ENCODE peak calls at places on chromosomes 16 and 17, in four cellular contexts. W is tibial nerve, B is stomach, C is transverse colon. Q is an unnamed sample.

GRCh38 chr16:66509576-66509975 is 40.3 kb downstream of the TK2 start:
- DNase-seq in B (peak; percentile 18), C (no peak), W (no peak), Q (no peak)

GRCh38 chr17:20315821-20316220 is 151.5 kb downstream of the LGALS9B start:
- DNase-seq in B (no peak), W (no peak), C (no peak), Q (no peak)

GRCh38 chr17:48121921-48122650 is 14.5 kb downstream of the SNX11 start:
- DNase-seq in W (no peak), B (no peak), C (no peak), Q (no peak)

GRCh38 chr17:70278846-70279465 is 109.6 kb downstream of the KCNJ2 start:
- DNase-seq in B (no peak), W (no peak), C (no peak), Q (no peak)

GRCh38 chr16:75971334-75971733 is 245.0 kb upstream of the CPHXL start:
- DNase-seq in W (no peak), C (no peak), B (no peak), Q (no peak)

GRCh38 chr17:80082403-80083135 is 18.8 kb upstream of the GAA start:
- DNase-seq in C (peak; percentile 57), B (peak; percentile 70), W (peak; percentile 85), Q (peak; percentile 72)

GRCh38 chr17:42585353-42585752 is 7.8 kb upstream of the PSMC3IP start:
- DNase-seq in W (no peak), B (no peak), C (no peak), Q (no peak)

GRCh38 chr16:4203748-4204147 is 38.1 kb downstream of the SRL start:
- DNase-seq in W (no peak), C (no peak), B (no peak), Q (no peak)

GRCh38 chr17:69878661-69879060 is 196.4 kb upstream of the KCNJ16 start:
- DNase-seq in B (no peak), W (no peak), C (no peak), Q (no peak)

GRCh38 chr17:65190467-65191095 is 53.4 kb downstream of the RGS9 start:
- DNase-seq in C (no peak), W (no peak), B (no peak), Q (no peak)

GRCh38 chr17:38559025-38559879 is 46.5 kb downstream of the SRCIN1 start:
- DNase-seq in C (peak; percentile 94), W (peak; percentile 72), B (peak; percentile 94), Q (peak; percentile 80)

GRCh38 chr16:86485746-86486145 is 24.6 kb upstream of the FOXF1 start:
- DNase-seq in C (no peak), W (no peak), B (no peak), Q (no peak)

GRCh38 chr16:785563-786535 is 2.3 kb downstream of the RPUSD1 start:
- DNase-seq in W (peak; percentile 35), B (peak; percentile 82), C (peak; percentile 76), Q (peak; percentile 64)

GRCh38 chr16:52470601-52471000 is 76.3 kb downstream of the TOX3 start:
- DNase-seq in W (no peak), C (no peak), B (no peak), Q (no peak)

GRCh38 chr17:36942031-36942599 is 4.8 kb downstream of the LHX1 start:
- DNase-seq in B (no peak), W (no peak), C (no peak), Q (no peak)

GRCh38 chr17:50117202-50118040 is 12.5 kb downstream of the SAMD14 start:
- DNase-seq in C (peak; percentile 68), W (no peak), B (peak; percentile 74), Q (peak; percentile 35)

GRCh38 chr17:28331891-28332420 is 3.3 kb downstream of the IFT20 start:
- DNase-seq in C (peak; percentile 8), W (no peak), B (peak; percentile 14), Q (no peak)

GRCh38 chr17:61770752-61771533 is 92.4 kb downstream of the BRIP1 start:
- DNase-seq in B (no peak), W (no peak), C (no peak), Q (no peak)

GRCh38 chr17:35174835-35175334 is 19.3 kb downstream of the SLC35G3 start:
- DNase-seq in C (no peak), W (no peak), B (no peak), Q (no peak)

GRCh38 chr16:11596572-11597226 is 10.0 kb upstream of the LITAF start:
- DNase-seq in B (no peak), C (no peak), W (no peak), Q (no peak)

GRCh38 chr17:81479672-81480071 is 32.9 kb downstream of the ACTG1 start:
- DNase-seq in B (no peak), W (no peak), C (no peak), Q (no peak)
- H3K27ac ChIP-seq in B (no peak overlapping the region), W (no peak overlapping the region), C (no peak overlapping the region), Q (no peak overlapping the region)

DNA sequence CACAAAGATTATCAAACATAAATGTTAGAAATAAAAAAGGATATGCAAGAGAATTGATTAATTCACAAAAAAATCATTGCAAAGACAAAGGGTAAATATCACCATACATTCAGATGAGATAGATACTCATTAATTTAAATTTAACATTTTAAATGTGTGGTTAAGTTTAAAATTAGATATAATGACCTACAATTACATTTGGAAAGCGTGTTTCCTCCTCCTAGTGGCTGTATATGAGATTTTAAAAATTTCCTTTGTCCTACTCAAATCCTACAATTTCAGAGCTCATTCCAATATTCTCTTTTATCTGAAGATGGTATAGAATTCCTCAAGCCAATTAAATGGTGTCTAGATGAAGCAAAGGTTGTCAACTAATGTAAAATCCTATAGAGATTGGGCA is 169.2 kb upstream of the CDH8 start:
- DNase-seq in W (no peak), C (no peak), B (no peak), Q (no peak)
- TF ChIP-seq CTCF in W (no peak), C (no peak), B (no peak), Q (no peak)

DNA sequence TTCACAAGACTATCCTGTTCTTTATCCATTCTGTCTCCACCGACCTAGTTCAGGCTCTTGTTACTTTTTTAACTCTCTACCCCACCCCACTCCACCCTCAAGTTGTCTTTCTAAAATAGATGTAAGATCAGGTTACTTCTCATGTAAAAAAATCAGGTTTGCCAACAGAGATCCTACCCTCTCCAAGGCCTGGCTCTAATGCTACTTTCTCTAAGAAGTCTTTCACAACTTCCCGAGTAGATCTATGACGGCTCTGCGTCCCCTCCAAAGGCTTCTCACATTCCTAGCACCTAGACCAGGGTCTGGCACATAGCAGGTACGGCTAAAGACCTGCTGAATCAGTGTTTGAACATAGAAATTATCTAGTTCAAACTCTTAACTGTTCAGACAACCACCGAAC is 14.1 kb upstream of the ITGAE start:
- DNase-seq in B (no peak), W (no peak), C (no peak), Q (no peak)
- H3K36me3 ChIP-seq in B (peaks cover 100% of the 10 kb centered on the region), W (peaks cover 100% of the 10 kb centered on the region), C (peaks cover 80% of the 10 kb centered on the region), Q (peaks cover 46% of the 10 kb centered on the region)

GRCh38 chr17:17105976-17106375 is 63.7 kb downstream of the MPRIP start:
- DNase-seq in B (no peak), C (no peak), W (no peak), Q (no peak)
- H3K27ac ChIP-seq in B (peak overlapping the region; percentile 77), C (no peak overlapping the region), W (peak overlapping the region; percentile 68), Q (no peak overlapping the region)

DNA sequence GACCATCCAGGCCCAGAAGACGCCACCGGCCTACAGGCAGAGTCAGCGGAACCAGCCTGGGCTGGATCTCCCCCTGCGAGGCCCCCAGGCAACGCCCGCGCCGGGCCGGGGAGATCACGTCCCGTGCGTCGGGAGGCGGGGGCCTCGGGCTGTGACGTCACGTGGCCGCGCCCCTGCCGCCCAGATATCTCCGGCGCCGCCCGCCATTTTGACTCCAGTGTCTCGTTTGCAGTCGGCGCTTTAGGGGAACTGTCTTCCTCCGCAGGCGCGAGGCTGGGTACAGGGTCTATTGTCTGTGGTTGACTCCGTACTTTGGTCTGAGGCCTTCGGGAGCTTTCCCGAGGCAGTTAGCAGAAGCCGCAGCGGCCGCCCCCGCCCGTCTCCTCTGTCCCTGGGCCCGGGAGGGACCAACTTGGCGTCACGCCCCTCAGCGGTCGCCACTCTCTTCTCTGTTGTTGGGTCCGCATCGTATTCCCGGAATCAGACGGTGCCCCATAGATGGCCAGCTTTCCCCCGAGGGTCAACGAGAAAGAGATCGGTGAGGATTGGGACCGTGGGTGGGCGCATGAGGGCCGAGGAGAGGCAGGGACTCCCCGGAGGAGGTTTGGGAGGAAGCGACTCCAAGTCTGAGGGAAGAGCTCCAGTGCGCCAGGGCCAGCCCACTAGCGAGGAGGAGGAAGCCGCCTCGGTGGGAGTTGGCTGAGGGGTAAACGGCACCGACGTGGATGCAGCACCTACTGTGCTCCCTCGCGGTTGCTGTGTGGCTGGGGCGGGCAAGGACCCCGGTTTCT is at the start of gene WSB1:
- DNase-seq in W (peak; percentile 94), B (peak; percentile 94), C (peak; percentile 94), Q (peak; percentile 86)
- TF ChIP-seq CTCF in W (no peak), B (no peak), C (no peak), Q (no peak)

DNA sequence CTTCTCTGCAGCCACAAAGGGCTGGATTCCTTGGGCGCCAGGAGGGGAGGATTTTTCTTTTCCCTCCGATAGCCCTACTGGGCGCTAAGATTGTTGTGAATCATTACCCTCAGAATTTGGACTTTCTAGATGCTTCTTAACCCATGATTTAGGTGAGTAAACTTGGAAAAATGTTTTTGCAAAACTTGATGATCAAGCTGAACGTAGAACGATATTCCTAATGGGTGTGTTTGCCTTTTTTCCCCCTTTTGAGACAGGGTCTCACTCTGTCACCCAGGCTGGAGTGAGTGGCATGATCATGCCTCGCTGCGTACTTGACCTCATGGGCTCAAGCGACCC is 43.8 kb downstream of the PGS1 start:
- DNase-seq in W (no peak), C (no peak), B (no peak), Q (no peak)
- H3K36me3 ChIP-seq in W (peaks cover 74% of the 10 kb centered on the region), C (peaks cover 18% of the 10 kb centered on the region), B (peaks cover 83% of the 10 kb centered on the region), Q (peaks cover 42% of the 10 kb centered on the region)

GRCh38 chr16:13999895-14000425 is 71.2 kb upstream of the MRTFB start:
- DNase-seq in W (no peak), B (no peak), C (no peak), Q (no peak)

GRCh38 chr16:13997526-13997925 is 73.6 kb upstream of the MRTFB start:
- DNase-seq in B (no peak), C (no peak), W (no peak), Q (no peak)

GRCh38 chr16:14001521-14001920 is 69.6 kb upstream of the MRTFB start:
- DNase-seq in W (no peak), B (no peak), C (no peak), Q (no peak)

GRCh38 chr16:13997933-13998332 is 73.2 kb upstream of the MRTFB start:
- DNase-seq in B (no peak), W (no peak), C (peak; percentile 18), Q (no peak)

DNA sequence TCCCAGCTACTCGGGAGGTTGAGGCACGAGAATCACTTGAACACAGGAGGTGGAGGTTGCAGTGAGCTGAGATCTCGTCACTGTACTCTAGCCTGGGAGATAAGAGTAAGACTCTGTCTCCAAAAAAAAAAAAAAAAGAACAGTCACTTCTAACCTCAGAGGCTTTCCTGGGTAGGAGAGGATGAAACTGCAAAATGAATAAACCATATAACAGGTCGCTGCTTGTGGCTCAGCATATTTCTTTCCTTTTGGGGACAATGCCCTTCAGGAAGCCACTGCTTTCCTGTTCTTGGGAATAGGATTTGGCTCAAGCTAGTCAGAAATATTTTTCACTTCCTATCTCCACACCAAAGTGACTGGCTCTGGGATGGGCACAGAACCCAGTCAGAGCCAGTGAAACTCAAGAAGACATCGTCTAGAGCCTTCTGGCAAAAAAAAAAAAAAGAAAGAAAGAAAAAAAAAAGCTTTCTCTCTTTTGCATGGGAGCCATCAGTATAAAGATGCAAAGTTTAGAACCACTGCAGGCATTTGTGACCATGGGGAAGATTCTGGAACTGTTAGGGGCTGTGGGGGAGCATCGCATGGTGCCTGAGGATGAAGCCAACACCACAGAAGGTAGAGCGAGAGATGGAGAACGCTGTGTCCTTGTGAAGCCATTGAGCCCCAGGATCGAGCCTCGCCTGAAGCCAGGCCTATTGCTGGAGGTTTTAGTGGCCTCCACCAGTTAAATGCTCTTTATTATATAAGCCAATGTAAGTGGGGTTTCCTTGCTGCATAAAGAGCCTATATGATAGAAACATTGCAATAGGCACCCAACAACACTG is 71.8 kb upstream of the MRTFB start:
- DNase-seq in C (no peak), B (no peak), W (no peak), Q (no peak)
- H3K27ac ChIP-seq in C (no peak overlapping the region), B (no peak overlapping the region), W (no peak overlapping the region), Q (no peak overlapping the region)

Q was measured in CD8-positive, alpha-beta T cell.